ENCODE peak calls at places on chromosomes 11 and 22, in eight cellular contexts. One of them, this sample, is unnamed.

GRCh38 chr11:122186439-122187080 is 70.5 kb upstream of the BLID start:
- DNase-seq in choroid plexus epithelial cell: peak; percentile 98
- DNase-seq in gastrocnemius medialis: peak; percentile 40
- DNase-seq in foreskin fibroblast: peak; percentile 97
- DNase-seq in Peyer's patch: no peak
- DNase-seq in coronary artery: no peak
- DNase-seq in HFF-Myc: peak; percentile 77
- DNase-seq in colonic mucosa: no peak
- DNase-seq in this sample: peak; percentile 96

GRCh38 chr11:1863352-1864215 is 10.7 kb downstream of the LSP1 start:
- DNase-seq in Peyer's patch: no peak
- DNase-seq in foreskin fibroblast: peak; percentile 96
- DNase-seq in gastrocnemius medialis: peak; percentile 64
- DNase-seq in HFF-Myc: peak; percentile 44
- DNase-seq in choroid plexus epithelial cell: peak; percentile 87
- DNase-seq in colonic mucosa: peak; percentile 58
- DNase-seq in coronary artery: peak; percentile 96
- DNase-seq in this sample: peak; percentile 81

GRCh38 chr22:42271191-42271813 is 849 bp upstream of the TCF20 start:
- DNase-seq in HFF-Myc: no peak
- DNase-seq in choroid plexus epithelial cell: no peak
- DNase-seq in gastrocnemius medialis: no peak
- DNase-seq in coronary artery: no peak
- DNase-seq in Peyer's patch: no peak
- DNase-seq in colonic mucosa: no peak
- DNase-seq in foreskin fibroblast: no peak
- DNase-seq in this sample: no peak

GRCh38 chr11:100445231-100445735 is 241.8 kb upstream of the ARHGAP42 start:
- DNase-seq in coronary artery: no peak
- DNase-seq in Peyer's patch: no peak
- DNase-seq in gastrocnemius medialis: no peak
- DNase-seq in choroid plexus epithelial cell: peak; percentile 70
- DNase-seq in colonic mucosa: no peak
- DNase-seq in foreskin fibroblast: no peak
- DNase-seq in HFF-Myc: no peak
- DNase-seq in this sample: peak; percentile 38

GRCh38 chr22:44566911-44567310 is 68.9 kb upstream of the RTL6 start:
- DNase-seq in Peyer's patch: peak; percentile 34
- DNase-seq in foreskin fibroblast: no peak
- DNase-seq in colonic mucosa: no peak
- DNase-seq in coronary artery: no peak
- DNase-seq in choroid plexus epithelial cell: no peak
- DNase-seq in HFF-Myc: no peak
- DNase-seq in gastrocnemius medialis: no peak
- DNase-seq in this sample: no peak

GRCh38 chr22:20803696-20804324 is 29.9 kb downstream of the SERPIND1 start:
- DNase-seq in coronary artery: no peak
- DNase-seq in choroid plexus epithelial cell: peak; percentile 70
- DNase-seq in HFF-Myc: peak; percentile 7
- DNase-seq in gastrocnemius medialis: no peak
- DNase-seq in foreskin fibroblast: peak; percentile 75
- DNase-seq in colonic mucosa: peak; percentile 36
- DNase-seq in Peyer's patch: peak; percentile 58
- DNase-seq in this sample: peak; percentile 39

GRCh38 chr11:10288881-10289764 is 4.9 kb downstream of the SBF2 start:
- DNase-seq in choroid plexus epithelial cell: no peak
- DNase-seq in coronary artery: no peak
- DNase-seq in gastrocnemius medialis: no peak
- DNase-seq in colonic mucosa: no peak
- DNase-seq in HFF-Myc: no peak
- DNase-seq in foreskin fibroblast: no peak
- DNase-seq in Peyer's patch: no peak
- DNase-seq in this sample: no peak

GRCh38 chr11:96015911-96016565 is 92.1 kb upstream of the MTMR2 start:
- DNase-seq in HFF-Myc: no peak
- DNase-seq in choroid plexus epithelial cell: no peak
- DNase-seq in Peyer's patch: no peak
- DNase-seq in gastrocnemius medialis: no peak
- DNase-seq in foreskin fibroblast: peak; percentile 29
- DNase-seq in coronary artery: no peak
- DNase-seq in colonic mucosa: no peak
- DNase-seq in this sample: no peak

GRCh38 chr11:115301029-115301428 is 203.2 kb downstream of the CADM1 start:
- DNase-seq in HFF-Myc: no peak
- DNase-seq in choroid plexus epithelial cell: no peak
- DNase-seq in coronary artery: no peak
- DNase-seq in Peyer's patch: no peak
- DNase-seq in foreskin fibroblast: no peak
- DNase-seq in colonic mucosa: no peak
- DNase-seq in gastrocnemius medialis: no peak
- DNase-seq in this sample: no peak

GRCh38 chr22:19988331-19988808 is 28.3 kb downstream of the ARVCF start:
- DNase-seq in gastrocnemius medialis: no peak
- DNase-seq in colonic mucosa: no peak
- DNase-seq in foreskin fibroblast: no peak
- DNase-seq in choroid plexus epithelial cell: no peak
- DNase-seq in HFF-Myc: no peak
- DNase-seq in coronary artery: no peak
- DNase-seq in Peyer's patch: no peak
- DNase-seq in this sample: no peak

GRCh38 chr11:16346975-16347374 is 9.4 kb downstream of the SOX6 start:
- DNase-seq in HFF-Myc: no peak
- DNase-seq in foreskin fibroblast: peak; percentile 34
- DNase-seq in colonic mucosa: no peak
- DNase-seq in gastrocnemius medialis: peak; percentile 49
- DNase-seq in choroid plexus epithelial cell: no peak
- DNase-seq in Peyer's patch: no peak
- DNase-seq in coronary artery: no peak
- DNase-seq in this sample: peak; percentile 73

GRCh38 chr22:33841281-33842005 is 78.8 kb downstream of the LARGE1 start:
- DNase-seq in colonic mucosa: no peak
- DNase-seq in coronary artery: no peak
- DNase-seq in foreskin fibroblast: no peak
- DNase-seq in gastrocnemius medialis: no peak
- DNase-seq in Peyer's patch: no peak
- DNase-seq in choroid plexus epithelial cell: no peak
- DNase-seq in HFF-Myc: no peak
- DNase-seq in this sample: no peak

GRCh38 chr11:111634981-111635705 is 32.9 kb downstream of the SIK2 start:
- DNase-seq in HFF-Myc: peak; percentile 37
- DNase-seq in Peyer's patch: no peak
- DNase-seq in colonic mucosa: no peak
- DNase-seq in choroid plexus epithelial cell: peak; percentile 62
- DNase-seq in gastrocnemius medialis: no peak
- DNase-seq in foreskin fibroblast: peak; percentile 60
- DNase-seq in coronary artery: no peak
- DNase-seq in this sample: peak; percentile 26

GRCh38 chr22:32684822-32685187 is 116.7 kb upstream of the TIMP3 start:
- DNase-seq in Peyer's patch: no peak
- DNase-seq in foreskin fibroblast: no peak
- DNase-seq in colonic mucosa: no peak
- DNase-seq in gastrocnemius medialis: no peak
- DNase-seq in HFF-Myc: no peak
- DNase-seq in choroid plexus epithelial cell: no peak
- DNase-seq in coronary artery: peak; percentile 2
- DNase-seq in this sample: no peak

GRCh38 chr11:104529213-104529612 is 365.3 kb upstream of the PDGFD start:
- DNase-seq in HFF-Myc: no peak
- DNase-seq in choroid plexus epithelial cell: peak; percentile 39
- DNase-seq in coronary artery: no peak
- DNase-seq in Peyer's patch: no peak
- DNase-seq in colonic mucosa: no peak
- DNase-seq in foreskin fibroblast: peak; percentile 39
- DNase-seq in gastrocnemius medialis: no peak
- DNase-seq in this sample: no peak

GRCh38 chr11:12995211-12995610 is 13.9 kb upstream of the RASSF10 start:
- DNase-seq in Peyer's patch: no peak
- DNase-seq in choroid plexus epithelial cell: peak; percentile 68
- DNase-seq in gastrocnemius medialis: no peak
- DNase-seq in foreskin fibroblast: no peak
- DNase-seq in colonic mucosa: no peak
- DNase-seq in HFF-Myc: no peak
- DNase-seq in coronary artery: no peak
- DNase-seq in this sample: no peak

GRCh38 chr22:26431151-26431995 is 2.3 kb downstream of the ASPHD2 start:
- DNase-seq in Peyer's patch: no peak
- DNase-seq in choroid plexus epithelial cell: peak; percentile 9
- DNase-seq in foreskin fibroblast: no peak
- DNase-seq in coronary artery: no peak
- DNase-seq in colonic mucosa: no peak
- DNase-seq in HFF-Myc: no peak
- DNase-seq in gastrocnemius medialis: no peak
- DNase-seq in this sample: no peak

GRCh38 chr22:45533731-45534130 is 31.0 kb downstream of the FBLN1 start:
- DNase-seq in Peyer's patch: no peak
- DNase-seq in foreskin fibroblast: no peak
- DNase-seq in HFF-Myc: no peak
- DNase-seq in colonic mucosa: no peak
- DNase-seq in choroid plexus epithelial cell: no peak
- DNase-seq in coronary artery: no peak
- DNase-seq in gastrocnemius medialis: no peak
- DNase-seq in this sample: no peak

DNA sequence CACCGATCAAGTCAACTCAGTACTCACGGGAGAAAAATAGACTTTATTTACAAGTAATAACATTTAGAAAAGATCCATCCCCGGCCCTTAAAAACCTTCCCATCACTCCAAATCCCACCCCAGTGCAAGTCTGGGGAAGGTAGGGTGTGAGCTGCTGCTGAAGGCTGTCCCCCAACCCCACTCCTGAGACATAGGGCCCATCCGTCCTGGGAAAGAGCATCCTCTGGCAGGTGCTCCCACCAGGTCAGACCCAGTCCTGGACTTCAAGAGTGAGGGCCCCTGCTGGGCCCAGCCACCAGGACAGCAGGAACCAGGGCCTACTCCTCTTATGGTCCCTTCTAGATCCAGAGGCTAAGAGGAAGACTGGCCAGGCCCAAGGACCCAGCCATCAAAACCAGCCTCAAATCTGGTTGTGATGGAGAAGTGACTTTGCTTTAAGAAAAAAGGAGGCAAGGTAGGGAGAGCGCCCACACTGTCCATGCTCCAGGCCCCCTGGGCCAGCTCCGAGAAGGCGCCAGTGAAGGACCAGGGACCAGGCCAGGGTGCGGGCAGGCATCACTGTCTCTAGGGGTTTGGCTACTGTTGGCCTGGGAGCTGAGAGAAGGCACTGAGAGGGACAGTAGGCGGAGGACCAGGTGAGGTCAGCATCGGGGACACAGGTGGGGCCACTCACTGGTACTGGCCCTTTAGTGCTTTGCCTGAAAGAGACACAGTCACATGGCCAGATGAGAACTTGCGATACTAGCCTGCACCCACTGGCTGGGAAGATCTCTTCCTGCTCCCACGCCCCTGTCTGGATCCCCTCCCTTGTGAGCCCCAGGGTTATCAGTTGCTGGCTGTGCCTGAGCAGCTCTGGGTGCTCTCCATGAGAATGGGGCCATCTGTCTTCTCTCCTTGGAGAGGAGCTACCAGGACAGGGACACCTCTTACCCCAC is 4.4 kb downstream of the IL18BP start:
- DNase-seq in choroid plexus epithelial cell: no peak
- DNase-seq in colonic mucosa: no peak
- DNase-seq in Peyer's patch: no peak
- DNase-seq in gastrocnemius medialis: no peak
- DNase-seq in coronary artery: no peak
- DNase-seq in HFF-Myc: no peak
- DNase-seq in foreskin fibroblast: no peak
- DNase-seq in this sample: no peak
- TF ChIP-seq CTCF in choroid plexus epithelial cell: no peak
- TF ChIP-seq CTCF in colonic mucosa: no peak
- TF ChIP-seq CTCF in Peyer's patch: no peak
- TF ChIP-seq CTCF in gastrocnemius medialis: no peak
- TF ChIP-seq CTCF in coronary artery: no peak
- TF ChIP-seq CTCF in HFF-Myc: no peak
- TF ChIP-seq CTCF in foreskin fibroblast: no peak
- TF ChIP-seq CTCF in this sample: no peak

GRCh38 chr11:61164610-61165424 is 3.6 kb upstream of the VPS37C start:
- DNase-seq in foreskin fibroblast: no peak
- DNase-seq in gastrocnemius medialis: no peak
- DNase-seq in coronary artery: no peak
- DNase-seq in choroid plexus epithelial cell: no peak
- DNase-seq in colonic mucosa: no peak
- DNase-seq in HFF-Myc: no peak
- DNase-seq in Peyer's patch: no peak
- DNase-seq in this sample: peak; percentile 27
- H3K4me3 ChIP-seq in foreskin fibroblast: no peak overlapping the region
- H3K4me3 ChIP-seq in gastrocnemius medialis: no peak overlapping the region
- H3K4me3 ChIP-seq in coronary artery: no peak overlapping the region
- H3K4me3 ChIP-seq in choroid plexus epithelial cell: no peak overlapping the region
- H3K4me3 ChIP-seq in colonic mucosa: no peak overlapping the region
- H3K4me3 ChIP-seq in HFF-Myc: no peak overlapping the region
- H3K4me3 ChIP-seq in Peyer's patch: no peak overlapping the region
- H3K4me3 ChIP-seq in this sample: no peak overlapping the region

GRCh38 chr11:67253872-67254624 is 12.2 kb upstream of the GRK2 start:
- DNase-seq in HFF-Myc: no peak
- DNase-seq in coronary artery: no peak
- DNase-seq in Peyer's patch: no peak
- DNase-seq in choroid plexus epithelial cell: no peak
- DNase-seq in foreskin fibroblast: no peak
- DNase-seq in gastrocnemius medialis: no peak
- DNase-seq in colonic mucosa: no peak
- DNase-seq in this sample: peak; percentile 84

GRCh38 chr11:67254768-67255167 is 11.5 kb upstream of the GRK2 start:
- DNase-seq in Peyer's patch: no peak
- DNase-seq in HFF-Myc: no peak
- DNase-seq in colonic mucosa: no peak
- DNase-seq in foreskin fibroblast: no peak
- DNase-seq in coronary artery: no peak
- DNase-seq in gastrocnemius medialis: no peak
- DNase-seq in choroid plexus epithelial cell: no peak
- DNase-seq in this sample: no peak

GRCh38 chr11:67251841-67252240 is 14.4 kb upstream of the GRK2 start:
- DNase-seq in HFF-Myc: no peak
- DNase-seq in gastrocnemius medialis: no peak
- DNase-seq in foreskin fibroblast: no peak
- DNase-seq in colonic mucosa: no peak
- DNase-seq in choroid plexus epithelial cell: no peak
- DNase-seq in coronary artery: no peak
- DNase-seq in Peyer's patch: no peak
- DNase-seq in this sample: no peak

GRCh38 chr11:67250059-67251043 is 15.9 kb upstream of the GRK2 start:
- DNase-seq in gastrocnemius medialis: no peak
- DNase-seq in choroid plexus epithelial cell: no peak
- DNase-seq in Peyer's patch: no peak
- DNase-seq in coronary artery: no peak
- DNase-seq in HFF-Myc: no peak
- DNase-seq in foreskin fibroblast: no peak
- DNase-seq in colonic mucosa: no peak
- DNase-seq in this sample: no peak

GRCh38 chr11:67252831-67253239 is 13.4 kb upstream of the GRK2 start:
- DNase-seq in HFF-Myc: no peak
- DNase-seq in colonic mucosa: no peak
- DNase-seq in coronary artery: no peak
- DNase-seq in gastrocnemius medialis: no peak
- DNase-seq in foreskin fibroblast: peak; percentile 60
- DNase-seq in choroid plexus epithelial cell: peak; percentile 61
- DNase-seq in Peyer's patch: no peak
- DNase-seq in this sample: peak; percentile 75
- TF ChIP-seq CTCF in HFF-Myc: peak; percentile 30
- TF ChIP-seq CTCF in colonic mucosa: no peak
- TF ChIP-seq CTCF in coronary artery: no peak
- TF ChIP-seq CTCF in gastrocnemius medialis: no peak
- TF ChIP-seq CTCF in foreskin fibroblast: peak; percentile 38
- TF ChIP-seq CTCF in choroid plexus epithelial cell: peak; percentile 56
- TF ChIP-seq CTCF in Peyer's patch: peak; percentile 33
- TF ChIP-seq CTCF in this sample: peak; percentile 68

GRCh38 chr11:76793834-76794291 is 10.7 kb downstream of the TSKU start:
- DNase-seq in foreskin fibroblast: no peak
- DNase-seq in colonic mucosa: no peak
- DNase-seq in coronary artery: peak; percentile 65
- DNase-seq in HFF-Myc: no peak
- DNase-seq in Peyer's patch: no peak
- DNase-seq in gastrocnemius medialis: no peak
- DNase-seq in choroid plexus epithelial cell: no peak
- DNase-seq in this sample: no peak
- H3K4me3 ChIP-seq in foreskin fibroblast: no peak overlapping the region
- H3K4me3 ChIP-seq in colonic mucosa: no peak overlapping the region
- H3K4me3 ChIP-seq in coronary artery: no peak overlapping the region
- H3K4me3 ChIP-seq in HFF-Myc: no peak overlapping the region
- H3K4me3 ChIP-seq in Peyer's patch: no peak overlapping the region
- H3K4me3 ChIP-seq in gastrocnemius medialis: no peak overlapping the region
- H3K4me3 ChIP-seq in choroid plexus epithelial cell: no peak overlapping the region
- H3K4me3 ChIP-seq in this sample: no peak overlapping the region